ENCODE peak calls at places on chromosomes 13 and 19, in four cellular contexts. Z, D, F and S are unnamed samples.

GRCh38 chr19:5287066-5287465 is 53.5 kb downstream of the PTPRS start:
- DNase-seq in F (no peak), D (no peak), Z (no peak), S (no peak)

GRCh38 chr13:93004919-93005318 is 221.7 kb upstream of the GPC6 start:
- DNase-seq in Z (peak), F (peak), D (no peak), S (peak)

GRCh38 chr19:42420055-42420544 is 7.1 kb downstream of the LIPE start:
- DNase-seq in Z (peak), D (peak), F (peak), S (peak)

GRCh38 chr13:89721216-89721615 is 1626.3 kb upstream of the MIR17HG start:
- DNase-seq in Z (no peak), F (no peak), D (no peak), S (no peak)

GRCh38 chr13:39565036-39565949 is 37.7 kb downstream of the LHFPL6 start:
- DNase-seq in D (no peak), Z (peak), F (peak), S (peak)

GRCh38 chr19:2207991-2208860 is 27.9 kb downstream of the PLEKHJ1 start:
- DNase-seq in D (peak), F (peak), Z (peak), S (peak)

GRCh38 chr13:29573190-29573589 is 22.3 kb downstream of the SLC7A1 start:
- DNase-seq in F (peak), Z (no peak), D (no peak), S (peak)

GRCh38 chr13:28494861-28495585 is at the start of gene FLT1:
- DNase-seq in D (peak), F (peak), Z (peak), S (peak)

GRCh38 chr19:6484831-6485230 is 3.2 kb upstream of the DENND1C start:
- DNase-seq in Z (no peak), D (no peak), F (no peak), S (no peak)

GRCh38 chr19:29662604-29663404 is 2.5 kb upstream of the PLEKHF1 start:
- DNase-seq in Z (no peak), D (no peak), F (peak), S (peak)

DNA sequence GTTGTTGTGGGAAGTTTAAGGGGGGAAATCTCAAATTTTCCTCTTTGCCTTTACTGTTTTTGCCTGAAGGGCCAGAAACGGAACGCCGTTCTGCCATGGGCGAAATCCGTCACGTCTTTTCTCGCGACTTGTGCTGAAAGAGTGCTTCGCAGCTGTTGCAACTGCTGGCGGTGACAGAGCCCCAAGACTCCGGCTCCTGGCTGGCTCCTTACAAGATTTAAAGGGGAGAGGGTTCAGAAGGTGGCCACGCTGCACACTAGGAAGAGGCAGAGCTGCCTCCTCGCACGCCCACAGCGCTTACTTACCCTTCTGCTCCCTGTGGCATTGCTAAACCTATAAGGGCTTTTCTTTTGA is 320.3 kb downstream of the ZNF536 start:
- DNase-seq in Z (peak), D (no peak), F (peak), S (no peak)
- H3K4me3 ChIP-seq in Z (no peak), D (no peak), F (no peak), S (no peak)

DNA sequence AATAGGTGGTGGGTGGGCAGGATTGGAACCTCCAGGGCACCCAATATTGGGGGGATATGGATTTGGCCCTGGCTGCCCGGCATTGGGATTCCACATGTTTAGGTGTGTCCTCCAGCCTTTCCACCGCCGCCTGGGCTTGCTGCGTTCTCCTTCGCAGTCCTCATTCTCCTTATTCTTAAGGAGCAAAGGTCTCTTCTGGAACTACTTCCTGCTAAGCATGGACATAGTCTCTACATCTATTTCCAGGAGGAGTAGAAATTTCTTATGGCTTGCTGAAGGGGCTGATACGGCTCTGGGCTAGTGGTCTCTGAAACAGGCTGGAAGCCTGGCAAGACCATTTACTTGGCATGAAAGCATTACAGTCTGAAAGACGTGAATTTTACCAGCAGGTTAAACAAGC is 9.2 kb upstream of the FCGBP start:
- DNase-seq in F (no peak), Z (no peak), D (no peak), S (no peak)
- TF ChIP-seq CTCF in F (no peak), Z (no peak), D (no peak), S (no peak)

GRCh38 chr19:52541608-52542007 is 14.1 kb downstream of the ZNF808 start:
- DNase-seq in Z (no peak), F (no peak), D (no peak), S (no peak)

GRCh38 chr19:52533901-52534300 is 6.4 kb downstream of the ZNF808 start:
- DNase-seq in Z (no peak), D (no peak), F (peak), S (peak)

GRCh38 chr19:52532480-52532879 is 5.0 kb downstream of the ZNF808 start:
- DNase-seq in D (no peak), Z (no peak), F (no peak), S (no peak)

DNA sequence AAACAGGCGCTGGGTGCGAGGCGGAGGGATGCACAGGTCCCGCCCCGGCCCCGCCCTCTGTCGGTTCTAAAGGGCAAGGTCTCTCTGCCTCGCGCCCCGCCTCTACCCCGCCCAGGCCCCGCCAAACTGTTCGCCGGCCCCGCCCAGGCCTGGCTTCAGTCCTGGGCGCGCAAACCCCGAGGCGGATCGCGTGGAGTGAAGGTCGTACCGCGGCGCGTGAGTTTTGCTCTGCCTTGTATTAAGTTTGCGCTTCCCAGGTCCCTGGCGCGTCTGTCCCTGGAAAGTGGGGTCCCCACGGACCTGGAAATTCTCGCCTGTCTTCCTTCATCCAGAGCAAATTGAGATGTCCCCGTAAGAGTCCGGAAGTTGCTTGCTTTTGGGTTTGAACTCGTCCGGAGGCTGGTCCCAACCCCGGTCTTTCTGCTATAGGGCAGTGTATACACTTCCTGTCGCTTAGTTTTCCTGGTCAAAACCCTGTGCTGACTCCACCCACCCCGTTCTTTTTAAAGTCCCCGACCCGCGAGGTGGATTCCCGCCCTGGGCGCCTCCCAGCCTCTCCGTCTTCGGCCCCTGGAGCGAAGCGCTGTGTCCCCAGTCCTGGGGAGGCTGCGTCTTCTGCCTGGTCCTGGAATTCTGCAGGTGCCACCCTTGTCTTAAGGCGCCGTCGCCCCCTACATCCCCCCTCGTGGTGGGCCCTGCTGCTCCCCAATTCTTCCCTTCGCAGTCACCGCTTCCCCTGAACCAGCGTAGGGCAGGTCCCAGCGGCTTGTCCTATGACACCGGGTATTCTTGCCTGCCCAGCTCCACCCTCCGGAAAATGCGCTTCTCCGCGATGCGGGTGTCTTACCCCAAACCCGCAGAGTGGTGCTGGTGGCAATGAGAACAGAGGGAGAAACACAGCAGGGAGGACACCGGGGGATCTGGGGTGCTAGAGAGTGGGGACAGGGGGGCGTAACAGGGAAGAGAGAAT is 8.6 kb downstream of the ZNF808 start:
- DNase-seq in Z (peak), D (peak), F (peak), S (peak)
- H3K4me3 ChIP-seq in Z (peak), D (peak), F (peak), S (peak)

GRCh38 chr13:43329702-43330101 is 306.3 kb downstream of the DNAJC15 start:
- DNase-seq in Z (no peak), F (no peak), D (no peak), S (no peak)
- TF ChIP-seq CTCF in Z (no peak), F (no peak), D (no peak), S (no peak)

GRCh38 chr19:35204799-35205732 is 23.5 kb downstream of the FAM187B start:
- DNase-seq in D (no peak), Z (no peak), F (no peak), S (no peak)
- H3K4me3 ChIP-seq in D (no peak), Z (no peak), F (no peak), S (no peak)

GRCh38 chr19:20359933-20360720 is 193.1 kb downstream of the ZNF486 start:
- DNase-seq in Z (peak), F (no peak), D (no peak), S (no peak)
- TF ChIP-seq CTCF in Z (peak), F (no peak), D (no peak), S (no peak)

GRCh38 chr13:26557051-26557392 is 461 bp upstream of the WASF3 start:
- DNase-seq in Z (no peak), F (no peak), D (no peak), S (no peak)
- H3K4me3 ChIP-seq in Z (peak), F (peak), D (no peak), S (peak)

GRCh38 chr13:102233566-102234208 is 168.2 kb downstream of the FGF14 start:
- DNase-seq in F (no peak), D (no peak), Z (no peak), S (no peak)

GRCh38 chr13:102234618-102235017 is 167.2 kb downstream of the FGF14 start:
- DNase-seq in F (no peak), D (no peak), Z (no peak), S (no peak)

GRCh38 chr13:102236341-102236740 is 165.5 kb downstream of the FGF14 start:
- DNase-seq in Z (no peak), D (no peak), F (no peak), S (no peak)

GRCh38 chr13:102236830-102237621 is 164.8 kb downstream of the FGF14 start:
- DNase-seq in F (no peak), D (no peak), Z (peak), S (no peak)

DNA sequence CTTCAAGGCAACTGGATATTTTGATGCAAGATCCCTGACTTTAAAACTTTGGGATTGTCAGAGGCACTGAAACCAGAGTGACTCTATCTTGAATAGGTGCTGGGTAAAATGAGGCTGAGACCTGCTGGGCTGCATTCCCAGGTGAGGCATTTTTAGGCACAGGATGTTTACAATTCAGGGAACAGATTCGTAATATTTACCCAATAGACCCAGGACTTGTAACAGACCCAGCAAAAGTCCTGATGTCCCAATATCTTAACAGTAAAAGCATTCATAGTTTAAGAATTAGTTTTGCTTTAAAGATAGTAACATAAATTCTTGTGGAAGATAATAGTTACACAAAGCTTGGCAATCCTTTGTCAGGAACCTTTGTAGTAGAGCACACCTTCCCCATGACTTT is 166.2 kb downstream of the FGF14 start:
- DNase-seq in D (no peak), F (no peak), Z (no peak), S (no peak)
- TF ChIP-seq CTCF in D (no peak), F (no peak), Z (no peak), S (no peak)

GRCh38 chr13:99969934-99970760 is 1.4 kb downstream of the ZIC5 start:
- DNase-seq in D (peak), Z (peak), F (no peak), S (no peak)
- H3K4me3 ChIP-seq in D (peak), Z (peak), F (peak), S (no peak)

GRCh38 chr13:97753269-97753668 is 200.2 kb upstream of the IPO5 start:
- DNase-seq in F (no peak), Z (no peak), D (no peak), S (no peak)

GRCh38 chr13:97753942-97754670 is 199.4 kb upstream of the IPO5 start:
- DNase-seq in Z (peak), D (no peak), F (no peak), S (no peak)

GRCh38 chr13:97743946-97744345 is 209.5 kb upstream of the IPO5 start:
- DNase-seq in D (no peak), Z (no peak), F (peak), S (peak)

GRCh38 chr13:97751477-97751876 is 202.0 kb upstream of the IPO5 start:
- DNase-seq in D (no peak), F (peak), Z (no peak), S (no peak)

DNA sequence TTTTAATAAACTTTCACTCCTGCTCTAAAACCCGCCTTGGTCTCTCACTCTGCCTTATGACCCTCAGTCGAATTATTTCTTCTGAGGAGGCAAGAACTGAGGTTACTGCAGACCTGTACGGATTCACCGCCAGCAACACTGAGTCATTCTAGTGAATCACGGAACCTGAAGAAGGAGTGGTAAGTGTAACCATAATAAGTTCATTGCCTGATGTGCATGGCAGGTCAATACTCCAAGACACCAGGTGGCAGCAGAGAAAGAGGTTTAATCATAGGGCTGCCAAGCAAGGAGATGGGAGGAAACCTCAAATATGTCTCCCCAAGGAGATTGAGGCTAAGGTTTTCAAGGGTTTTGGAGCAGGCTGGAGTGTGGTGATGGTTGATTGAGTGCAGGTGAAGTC is 204.3 kb upstream of the IPO5 start:
- DNase-seq in Z (no peak), F (peak), D (no peak), S (peak)
- TF ChIP-seq CTCF in Z (no peak), F (peak), D (no peak), S (peak)